ENCODE peak calls at places on chromosomes 13 and 19, in nine cellular contexts. P is stromal cell of bone marrow, D is KG1, Z is NCI-H1436, V is NCI-H2081, Y is astrocyte of the hippocampus, A is T-cell, I is mesendoderm, C is heart left ventricle. G is an unnamed sample.

GRCh38 chr19:4803736-4804695 is 12.5 kb downstream of the FEM1A start:
- DNase-seq in P (no peak), D (peak; percentile 24), Z (peak; percentile 70), V (peak; percentile 72), Y (peak; percentile 72), A (peak; percentile 44), I (peak; percentile 82), C (peak; percentile 55), G (peak; percentile 67)

GRCh38 chr19:19345232-19345631 is 24.6 kb downstream of the MAU2 start:
- DNase-seq in P (no peak), D (no peak), Z (no peak), V (no peak), Y (no peak), A (no peak), I (no peak), C (no peak), G (no peak)

GRCh38 chr13:110651271-110651670 is 35.9 kb downstream of the NAXD start:
- DNase-seq in P (no peak), D (no peak), Z (no peak), V (no peak), Y (no peak), A (no peak), I (no peak), C (no peak), G (no peak)

GRCh38 chr13:103033999-103034398 is 32.2 kb downstream of the SLC10A2 start:
- DNase-seq in P (no peak), D (no peak), Z (no peak), V (no peak), Y (no peak), A (no peak), I (no peak), C (no peak), G (no peak)

GRCh38 chr13:93477238-93477637 is 250.6 kb downstream of the GPC6 start:
- DNase-seq in P (no peak), D (no peak), Z (no peak), V (no peak), Y (peak; percentile 6), A (no peak), I (no peak), C (no peak), G (no peak)

GRCh38 chr13:88183440-88183839 is 512.3 kb downstream of the SLITRK5 start:
- DNase-seq in P (no peak), D (no peak), Z (no peak), V (no peak), Y (no peak), A (no peak), I (no peak), C (no peak), G (no peak)

GRCh38 chr13:96958286-96958891 is 35.9 kb downstream of the OXGR1 start:
- DNase-seq in P (peak; percentile 6), D (peak; percentile 10), Z (peak; percentile 69), V (peak; percentile 8), Y (peak; percentile 53), A (no peak), I (peak; percentile 50), C (no peak), G (no peak)

GRCh38 chr13:26184791-26185250 is 37.3 kb downstream of the RNF6 start:
- DNase-seq in P (peak; percentile 55), D (peak; percentile 71), Z (peak; percentile 20), V (peak; percentile 58), Y (peak; percentile 84), A (peak; percentile 63), I (peak; percentile 66), C (peak; percentile 58), G (peak; percentile 61)

GRCh38 chr13:73417012-73417615 is 358.3 kb downstream of the KLF5 start:
- DNase-seq in P (no peak), D (no peak), Z (peak; percentile 43), V (no peak), Y (no peak), A (no peak), I (peak; percentile 39), C (no peak), G (no peak)

GRCh38 chr19:22882797-22883196 is 50.7 kb downstream of the ZNF723 start:
- DNase-seq in P (peak; percentile 5), D (peak; percentile 34), Z (no peak), V (no peak), Y (peak; percentile 19), A (no peak), I (peak; percentile 64), C (no peak), G (no peak)

GRCh38 chr19:18388328-18389094 is 2.6 kb downstream of the GDF15 start:
- DNase-seq in P (no peak), D (peak; percentile 70), Z (peak; percentile 34), V (peak; percentile 75), Y (peak; percentile 89), A (peak; percentile 56), I (peak; percentile 76), C (peak; percentile 84), G (peak; percentile 79)

GRCh38 chr19:11480927-11481776 is at the start of gene ELAVL3:
- DNase-seq in P (no peak), D (no peak), Z (peak; percentile 78), V (peak; percentile 64), Y (no peak), A (no peak), I (no peak), C (no peak), G (no peak)

GRCh38 chr19:11480081-11480926 is 542 bp downstream of the ELAVL3 start:
- DNase-seq in P (no peak), D (no peak), Z (peak; percentile 32), V (no peak), Y (no peak), A (no peak), I (no peak), C (no peak), G (no peak)

GRCh38 chr13:42137856-42138537 is 89.5 kb downstream of the DGKH start:
- DNase-seq in P (no peak), D (no peak), Z (no peak), V (no peak), Y (peak; percentile 10), A (no peak), I (no peak), C (no peak), G (no peak)

GRCh38 chr19:13154241-13154778 is 4.1 kb downstream of the IER2 start:
- DNase-seq in P (peak; percentile 86), D (no peak), Z (peak; percentile 13), V (peak; percentile 17), Y (peak; percentile 94), A (peak; percentile 34), I (peak; percentile 72), C (peak; percentile 93), G (peak; percentile 59)

GRCh38 chr19:19304186-19304975 is 15.9 kb downstream of the SUGP1 start:
- DNase-seq in P (no peak), D (no peak), Z (no peak), V (no peak), Y (peak; percentile 76), A (no peak), I (no peak), C (peak; percentile 59), G (no peak)

GRCh38 chr13:41668130-41668757 is 210.9 kb downstream of the RGCC start:
- DNase-seq in P (peak; percentile 89), D (peak; percentile 17), Z (peak; percentile 11), V (peak; percentile 79), Y (peak; percentile 93), A (peak; percentile 5), I (peak; percentile 94), C (peak; percentile 66), G (peak; percentile 43)

GRCh38 chr19:56350416-56351045 is 35.9 kb upstream of the ZSCAN5A start:
- DNase-seq in P (peak; percentile 30), D (peak; percentile 62), Z (peak; percentile 8), V (peak; percentile 53), Y (peak; percentile 64), A (peak; percentile 17), I (peak; percentile 60), C (peak; percentile 26), G (peak; percentile 43)

GRCh38 chr19:39410620-39411005 is 1.9 kb upstream of the PLEKHG2 start:
- DNase-seq in P (no peak), D (no peak), Z (no peak), V (no peak), Y (peak; percentile 32), A (no peak), I (no peak), C (no peak), G (no peak)

GRCh38 chr19:16659464-16659831 is 496 bp downstream of the SMIM7 start:
- DNase-seq in P (no peak), D (no peak), Z (no peak), V (no peak), Y (no peak), A (no peak), I (no peak), C (no peak), G (no peak)

GRCh38 chr13:43558942-43559341 is 227.8 kb downstream of the ENOX1 start:
- DNase-seq in P (no peak), D (no peak), Z (no peak), V (no peak), Y (no peak), A (no peak), I (no peak), C (no peak), G (no peak)

GRCh38 chr13:106530209-106530906 is 5.1 kb downstream of the EFNB2 start:
- DNase-seq in P (no peak), D (no peak), Z (no peak), V (no peak), Y (peak; percentile 74), A (no peak), I (peak; percentile 67), C (peak; percentile 29), G (no peak)

GRCh38 chr19:44741841-44742352 is 6.6 kb upstream of the BCL3 start:
- DNase-seq in P (peak; percentile 100), D (peak; percentile 48), Z (no peak), V (peak; percentile 43), Y (peak; percentile 99), A (no peak), I (peak; percentile 78), C (peak; percentile 97), G (no peak)

GRCh38 chr13:65868106-65868505 is 1362.0 kb downstream of the PCDH9 start:
- DNase-seq in P (no peak), D (no peak), Z (no peak), V (no peak), Y (no peak), A (no peak), I (no peak), C (no peak), G (no peak)